ENCODE peak calls at places on chromosome 20, in four cellular contexts. D is tibial nerve, Z is heart right ventricle, W is NB4. N is an unnamed sample.

GRCh38 chr20:4814696-4815252 is 93.1 kb downstream of the PRND start:
- DNase-seq in D (no peak), Z (no peak), W (peak), N (peak)

GRCh38 chr20:63070301-63070625 is 63.5 kb upstream of the BHLHE23 start:
- DNase-seq in D (no peak), Z (no peak), W (no peak), N (no peak)

GRCh38 chr20:33719989-33720709 is at the start of gene PXMP4:
- DNase-seq in D (peak), Z (peak), W (peak), N (peak)

GRCh38 chr20:44776977-44777376 is 31.3 kb downstream of the KCNK15 start:
- DNase-seq in D (no peak), Z (peak), W (peak), N (no peak)

GRCh38 chr20:38770970-38771369 is 22.7 kb downstream of the ACTR5 start:
- DNase-seq in D (no peak), Z (no peak), W (no peak), N (no peak)

GRCh38 chr20:57000441-57000968 is 265.9 kb downstream of the BMP7 start:
- DNase-seq in D (no peak), Z (no peak), W (peak), N (no peak)

GRCh38 chr20:63858393-63859165 is 2.7 kb upstream of the ABHD16B start:
- DNase-seq in D (no peak), Z (peak), W (peak), N (no peak)

GRCh38 chr20:21365771-21366170 is 31.6 kb downstream of the NKX2-4 start:
- DNase-seq in D (no peak), Z (no peak), W (no peak), N (no peak)

GRCh38 chr20:32495217-32495565 is 89.9 kb downstream of the NOL4L start:
- DNase-seq in D (no peak), Z (no peak), W (no peak), N (no peak)

GRCh38 chr20:32828029-32828666 is 8.4 kb downstream of the MAPRE1 start:
- DNase-seq in D (no peak), Z (no peak), W (no peak), N (no peak)

GRCh38 chr20:5008743-5009142 is 7.4 kb upstream of the SLC23A2 start:
- DNase-seq in D (no peak), Z (peak), W (peak), N (no peak)

GRCh38 chr20:18571009-18571408 is 3.8 kb downstream of the SMIM26 start:
- DNase-seq in D (no peak), Z (no peak), W (no peak), N (no peak)

GRCh38 chr20:6636209-6637159 is 131.0 kb upstream of the BMP2 start:
- DNase-seq in D (no peak), Z (peak), W (peak), N (peak)

GRCh38 chr20:3109350-3110302 is 25.1 kb upstream of the AVP start:
- DNase-seq in D (no peak), Z (no peak), W (no peak), N (no peak)

GRCh38 chr20:3679749-3680700 is 1.8 kb downstream of the ADAM33 start:
- DNase-seq in D (no peak), Z (no peak), W (no peak), N (no peak)

GRCh38 chr20:41339957-41340326 is 679 bp upstream of the LPIN3 start:
- DNase-seq in D (peak), Z (peak), W (peak), N (peak)

GRCh38 chr20:25032478-25033183 is 25.3 kb downstream of the ACSS1 start:
- DNase-seq in D (peak), Z (peak), W (no peak), N (peak)

GRCh38 chr20:36399147-36399968 is 93.2 kb downstream of the DLGAP4 start:
- DNase-seq in D (no peak), Z (peak), W (peak), N (no peak)

GRCh38 chr20:64256282-64256947 is 867 bp downstream of the PCMTD2 start:
- DNase-seq in D (no peak), Z (no peak), W (no peak), N (no peak)

GRCh38 chr20:22385602-22386299 is 198.6 kb downstream of the FOXA2 start:
- DNase-seq in D (no peak), Z (no peak), W (no peak), N (no peak)

GRCh38 chr20:44642203-44643153 is 9.0 kb downstream of the ADA start:
- DNase-seq in D (no peak), Z (peak), W (peak), N (peak)

GRCh38 chr20:24836041-24836533 is 113.0 kb upstream of the CST7 start:
- DNase-seq in D (no peak), Z (no peak), W (no peak), N (no peak)

GRCh38 chr20:63896136-63896890 is 1.4 kb downstream of the DNAJC5 start:
- DNase-seq in D (peak), Z (peak), W (peak), N (peak)

GRCh38 chr20:4633780-4634179 is 87.9 kb upstream of the PRND start:
- DNase-seq in D (no peak), Z (no peak), W (no peak), N (no peak)

GRCh38 chr20:41249781-41250281 is 67.7 kb downstream of the ZHX3 start:
- DNase-seq in D (no peak), Z (peak), W (peak), N (no peak)

GRCh38 chr20:38833857-38834164 is 28.3 kb downstream of the PPP1R16B start:
- DNase-seq in D (no peak), Z (no peak), W (no peak), N (no peak)

GRCh38 chr20:11166716-11167115 is 492.9 kb upstream of the JAG1 start:
- DNase-seq in D (no peak), Z (no peak), W (no peak), N (no peak)

GRCh38 chr20:21145424-21145823 is 19.5 kb downstream of the KIZ start:
- DNase-seq in D (no peak), Z (no peak), W (no peak), N (no peak)

GRCh38 chr20:33554914-33555420 is 65.1 kb downstream of the CBFA2T2 start:
- DNase-seq in D (no peak), Z (peak), W (peak), N (no peak)

GRCh38 chr20:10551732-10552724 is 116.9 kb downstream of the SLX4IP start:
- DNase-seq in D (no peak), Z (no peak), W (peak), N (no peak)

GRCh38 chr20:13819885-13820645 is 35.2 kb downstream of the NDUFAF5 start:
- DNase-seq in D (no peak), Z (peak), W (peak), N (no peak)

GRCh38 chr20:62958388-62959100 is 6.0 kb downstream of the SLC17A9 start:
- DNase-seq in D (no peak), Z (no peak), W (no peak), N (no peak)

GRCh38 chr20:50719328-50719727 is 12.1 kb upstream of the PARD6B start:
- DNase-seq in D (no peak), Z (no peak), W (no peak), N (no peak)

GRCh38 chr20:50717312-50717711 is 14.1 kb upstream of the PARD6B start:
- DNase-seq in D (no peak), Z (no peak), W (no peak), N (no peak)

GRCh38 chr20:50720582-50720981 is 10.8 kb upstream of the PARD6B start:
- DNase-seq in D (no peak), Z (no peak), W (no peak), N (no peak)

GRCh38 chr20:50716518-50716917 is 14.9 kb upstream of the PARD6B start:
- DNase-seq in D (no peak), Z (no peak), W (no peak), N (no peak)

GRCh38 chr20:50717974-50718761 is 13.2 kb upstream of the PARD6B start:
- DNase-seq in D (no peak), Z (no peak), W (no peak), N (no peak)
- TF ChIP-seq CTCF in D (no peak), Z (no peak), W (no peak), N (no peak)

DNA sequence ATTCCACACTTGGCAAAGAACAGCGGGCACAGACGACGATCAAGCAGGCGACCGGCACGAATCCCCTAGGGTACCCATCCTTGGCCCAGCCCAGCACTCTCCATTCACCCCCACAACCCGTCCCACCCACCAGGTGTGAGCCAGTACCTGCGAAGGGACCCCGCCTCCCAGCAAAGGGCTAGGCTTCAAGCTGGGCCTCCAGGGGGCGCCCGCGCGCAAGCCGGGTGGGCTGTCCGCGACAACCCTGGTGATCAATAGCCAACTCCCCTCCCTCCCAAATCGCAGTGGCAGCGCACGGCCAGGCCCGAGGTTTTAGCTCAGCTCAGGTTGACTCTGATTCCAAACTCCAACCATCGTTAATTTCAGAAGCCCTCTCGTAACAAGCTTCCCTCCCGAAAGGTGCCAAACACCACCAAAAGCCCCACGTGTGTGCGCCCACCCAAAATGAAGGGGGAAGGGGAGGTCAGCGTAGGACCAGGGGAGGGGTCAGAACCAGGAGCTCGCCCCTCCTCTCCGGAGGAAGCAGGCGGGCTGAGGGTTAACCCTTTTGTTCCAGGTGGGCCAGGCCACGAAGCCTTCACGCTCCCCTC is 2.1 kb downstream of the SALL4 start:
- DNase-seq in D (no peak), Z (peak), W (peak), N (peak)
- H3K4me3 ChIP-seq in D (peak), Z (peak), W (no peak), N (peak)

GRCh38 chr20:46771195-46771588 is 61.7 kb downstream of the SLC2A10 start:
- DNase-seq in D (no peak), Z (no peak), W (no peak), N (no peak)

GRCh38 chr20:46770330-46771194 is 61.1 kb downstream of the SLC2A10 start:
- DNase-seq in D (no peak), Z (no peak), W (no peak), N (no peak)

GRCh38 chr20:46774943-46775560 is 65.6 kb downstream of the SLC2A10 start:
- DNase-seq in D (no peak), Z (no peak), W (no peak), N (no peak)

GRCh38 chr20:46773680-46774079 is 64.2 kb downstream of the SLC2A10 start:
- DNase-seq in D (no peak), Z (no peak), W (no peak), N (no peak)

DNA sequence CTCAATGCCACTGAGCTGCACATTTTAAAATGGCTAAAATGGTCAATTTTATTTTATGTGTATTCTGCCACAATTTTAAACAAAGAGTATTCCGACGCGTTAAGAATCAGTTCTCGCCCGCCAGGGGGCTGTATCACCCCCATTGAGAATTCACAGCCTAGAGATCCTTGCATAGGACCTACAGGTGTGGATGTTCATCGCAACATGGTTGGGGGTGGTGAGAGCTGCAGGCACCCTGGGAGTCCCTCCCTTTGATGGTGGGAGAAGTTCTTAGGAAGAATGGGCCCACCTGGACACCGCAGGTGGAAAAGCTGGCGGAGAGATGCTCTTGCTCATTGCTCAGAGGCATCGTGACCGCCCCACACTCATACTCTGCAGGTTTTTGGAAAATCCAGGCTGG is 63.5 kb downstream of the SLC2A10 start:
- DNase-seq in D (no peak), Z (no peak), W (no peak), N (no peak)
- TF ChIP-seq CTCF in D (no peak), Z (no peak), W (no peak), N (no peak)

DNA sequence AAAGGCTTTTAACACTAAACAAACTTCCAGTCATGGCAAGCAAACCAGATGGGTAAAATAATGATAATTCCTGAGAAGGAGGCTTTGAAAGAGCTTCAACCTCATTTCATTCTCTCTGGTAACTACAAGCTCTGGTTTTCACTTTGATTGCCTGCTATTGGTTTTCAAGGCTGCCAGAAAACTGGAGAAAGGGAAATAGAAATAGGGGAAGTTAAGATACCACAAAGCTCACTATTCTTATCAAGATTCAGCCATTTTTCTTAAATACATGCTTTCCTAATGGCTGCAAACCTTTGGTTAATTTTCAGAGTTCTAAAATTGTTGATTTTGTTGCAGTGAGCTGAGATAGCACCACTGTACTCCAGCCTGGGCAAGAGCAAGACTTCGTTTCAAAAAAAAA is 42.5 kb upstream of the NELFCD start:
- DNase-seq in D (no peak), Z (no peak), W (peak), N (no peak)
- H3K4me3 ChIP-seq in D (no peak), Z (no peak), W (no peak), N (no peak)